ENCODE peak calls at places on chromosomes 12 and 14, in four cellular contexts. O is endothelial cell; R is ovary; U is stimulated activated CD4-positive, alpha-beta T cell treated with anti-CD3 and anti-CD28 coated beads, Interleukin-1b, Interleukin-23, amount 100 ng/mL, for 4 hours. M is an unnamed sample.

GRCh38 chr14:103607039-103607668 is 21.9 kb upstream of the KLC1 start:
- DNase-seq in R (peak; percentile 76), O (peak; percentile 35), U (no peak), M (peak; percentile 94)

GRCh38 chr12:120710805-120711296 is 593 bp downstream of the UNC119B start:
- DNase-seq in O (peak; percentile 20), R (peak; percentile 25), U (peak; percentile 19), M (no peak)

GRCh38 chr12:68092976-68093375 is 66.6 kb downstream of the IFNG start:
- DNase-seq in U (no peak), R (no peak), O (no peak), M (no peak)

GRCh38 chr12:124352839-124353238 is 57.9 kb downstream of the RFLNA start:
- DNase-seq in U (no peak), R (peak; percentile 55), O (no peak), M (peak; percentile 48)

GRCh38 chr12:13347241-13348043 is 150.9 kb downstream of the EMP1 start:
- DNase-seq in U (peak; percentile 31), R (no peak), O (no peak), M (peak; percentile 51)

GRCh38 chr14:61080591-61081010 is 99.6 kb downstream of the SLC38A6 start:
- DNase-seq in U (no peak), O (no peak), R (no peak), M (no peak)

GRCh38 chr14:67650694-67651093 is 23.7 kb downstream of the VTI1B start:
- DNase-seq in R (no peak), O (no peak), U (no peak), M (no peak)

GRCh38 chr12:105508096-105508495 is 177.6 kb downstream of the C12orf75 start:
- DNase-seq in U (no peak), R (no peak), O (no peak), M (no peak)

GRCh38 chr12:69566603-69567002 is 18.7 kb upstream of the CCT2 start:
- DNase-seq in O (no peak), R (no peak), U (no peak), M (no peak)

GRCh38 chr12:120115692-120116442 is 686 bp downstream of the RAB35 start:
- DNase-seq in R (peak; percentile 28), O (peak; percentile 33), U (no peak), M (no peak)

GRCh38 chr12:89845356-89845755 is 136.7 kb upstream of the ATP2B1 start:
- DNase-seq in U (no peak), R (no peak), O (no peak), M (no peak)

GRCh38 chr14:34554540-34555250 is 15.2 kb upstream of the EAPP start:
- DNase-seq in O (no peak), R (peak; percentile 6), U (no peak), M (no peak)

GRCh38 chr14:67111031-67111430 is 78.2 kb upstream of the GARIN2 start:
- DNase-seq in O (no peak), U (no peak), R (no peak), M (no peak)

GRCh38 chr12:39846971-39847661 is 227.5 kb upstream of the ABCD2 start:
- DNase-seq in O (no peak), U (no peak), R (no peak), M (no peak)

GRCh38 chr12:124524231-124524925 is 43.0 kb downstream of the NCOR2 start:
- DNase-seq in U (no peak), O (no peak), R (no peak), M (no peak)

GRCh38 chr12:49912345-49912744 is 8.6 kb upstream of the FAIM2 start:
- DNase-seq in R (no peak), O (no peak), U (no peak), M (no peak)

GRCh38 chr12:41485203-41485602 is 297.1 kb downstream of the PDZRN4 start:
- DNase-seq in O (no peak), R (no peak), U (no peak), M (no peak)

GRCh38 chr12:22415342-22416309 is 81.1 kb upstream of the ST8SIA1 start:
- DNase-seq in R (no peak), U (no peak), O (no peak), M (no peak)

GRCh38 chr14:73995977-73996378 is 23.1 kb downstream of the ENTPD5 start:
- DNase-seq in R (no peak), U (no peak), O (no peak), M (no peak)

GRCh38 chr14:96614528-96614927 is 112.3 kb downstream of the PAPOLA start:
- DNase-seq in U (no peak), R (no peak), O (no peak), M (no peak)

M was measured in lower leg skin.